ENCODE peak calls at places on chromosomes 11 and 22, in six cellular contexts. I is NCI-H345; K is activated CD8-positive, alpha-beta memory T cell treated with anti-CD3 and anti-CD28 coated beads, Interleukin-2, amount 50 U/mL, for 4 hours; A is GM20000; B is psoas muscle; C is activated T-cell treated with anti-CD3 and anti-CD28 coated beads, Interleukin-2, amount 50 U/mL, for 24 hours. S is an unnamed sample.

GRCh38 chr22:23054531-23055257 is 15.6 kb upstream of the GNAZ start:
- DNase-seq in C (peak), A (peak), B (no peak), K (no peak), I (no peak), S (peak)

GRCh38 chr11:123083623-123084029 is 21.7 kb upstream of the HSPA8 start:
- DNase-seq in A (no peak), C (peak), K (peak), I (peak), B (peak), S (peak)

GRCh38 chr11:94934362-94934761 is 39.0 kb downstream of the CWC15 start:
- DNase-seq in I (no peak), B (no peak), C (no peak), A (no peak), K (no peak), S (no peak)

GRCh38 chr22:30610299-30610698 is 3.3 kb downstream of the TCN2 start:
- DNase-seq in A (no peak), K (no peak), C (no peak), I (no peak), B (peak), S (no peak)

GRCh38 chr22:40310081-40310770 is 36.1 kb upstream of the ADSL start:
- DNase-seq in A (no peak), C (no peak), B (no peak), I (no peak), K (no peak), S (no peak)

GRCh38 chr11:112219476-112220232 is 6.6 kb upstream of the PTS start:
- DNase-seq in B (no peak), K (peak), A (peak), I (peak), C (peak), S (no peak)

GRCh38 chr22:48185656-48186055 is 1423.2 kb downstream of the TBC1D22A start:
- DNase-seq in C (no peak), K (no peak), A (no peak), B (no peak), I (no peak), S (no peak)

GRCh38 chr11:106152013-106152412 is 74.6 kb downstream of the AASDHPPT start:
- DNase-seq in B (no peak), I (no peak), C (no peak), A (no peak), K (no peak), S (no peak)

GRCh38 chr11:13368041-13368446 is 90.5 kb downstream of the BMAL1 start:
- DNase-seq in I (no peak), A (no peak), K (no peak), B (no peak), C (no peak), S (no peak)

GRCh38 chr11:128409476-128409875 is 177.9 kb downstream of the ETS1 start:
- DNase-seq in C (no peak), K (no peak), I (no peak), B (no peak), A (no peak), S (no peak)

GRCh38 chr11:38680746-38681145 is 2082.7 kb upstream of the RAG2 start:
- DNase-seq in I (no peak), B (no peak), A (no peak), C (no peak), K (no peak), S (no peak)

GRCh38 chr11:17561111-17561415 is 14.0 kb downstream of the OTOG start:
- DNase-seq in B (no peak), A (no peak), I (no peak), C (no peak), K (no peak), S (no peak)

S was measured in Peyer's patch.